ENCODE peak calls at places on chromosome 19, in eight cellular contexts. O is SJSA1; G is cardiac muscle cell; E is fibroblast of mammary gland; S is fibroblast of pulmonary artery; B is mammary epithelial cell; M is CD4-positive, CD25-positive, alpha-beta regulatory T cell; Q is GM23338. W is an unnamed sample.

GRCh38 chr19:39316627-39317321 is 3.9 kb downstream of the LRFN1 start:
- DNase-seq in O (no peak), G (no peak), E (no peak), S (no peak), B (no peak), M (no peak), Q (no peak), W (no peak)

GRCh38 chr19:36259211-36259610 is 44.3 kb downstream of the ZNF146 start:
- DNase-seq in O (no peak), G (no peak), E (no peak), S (no peak), B (no peak), M (no peak), Q (no peak), W (no peak)

GRCh38 chr19:47512183-47512947 is 2.5 kb downstream of the NAPA start:
- DNase-seq in O (peak; percentile 41), G (no peak), E (peak; percentile 73), S (peak; percentile 53), B (no peak), M (no peak), Q (no peak), W (no peak)

GRCh38 chr19:12665281-12665573 is 1.3 kb downstream of the MAN2B1 start:
- DNase-seq in O (no peak), G (no peak), E (no peak), S (no peak), B (no peak), M (peak; percentile 19), Q (no peak), W (peak; percentile 92)

GRCh38 chr19:39986643-39987042 is 10.2 kb upstream of the ZNF546 start:
- DNase-seq in O (no peak), G (no peak), E (no peak), S (no peak), B (no peak), M (no peak), Q (no peak), W (no peak)

GRCh38 chr19:39413269-39413902 is 917 bp downstream of the PLEKHG2 start:
- DNase-seq in O (peak; percentile 79), G (peak; percentile 83), E (peak; percentile 65), S (peak; percentile 72), B (no peak), M (peak; percentile 48), Q (peak; percentile 74), W (peak; percentile 52)

GRCh38 chr19:32269831-32270230 is 75.6 kb upstream of the ZNF507 start:
- DNase-seq in O (no peak), G (no peak), E (no peak), S (no peak), B (no peak), M (no peak), Q (no peak), W (no peak)

GRCh38 chr19:29963576-29963975 is 21.5 kb downstream of the URI1 start:
- DNase-seq in O (no peak), G (no peak), E (no peak), S (no peak), B (no peak), M (no peak), Q (no peak), W (no peak)

GRCh38 chr19:52336976-52337375 is 933 bp downstream of the ZNF610 start:
- DNase-seq in O (no peak), G (no peak), E (peak; percentile 9), S (peak; percentile 13), B (no peak), M (no peak), Q (peak; percentile 30), W (no peak)

DNA sequence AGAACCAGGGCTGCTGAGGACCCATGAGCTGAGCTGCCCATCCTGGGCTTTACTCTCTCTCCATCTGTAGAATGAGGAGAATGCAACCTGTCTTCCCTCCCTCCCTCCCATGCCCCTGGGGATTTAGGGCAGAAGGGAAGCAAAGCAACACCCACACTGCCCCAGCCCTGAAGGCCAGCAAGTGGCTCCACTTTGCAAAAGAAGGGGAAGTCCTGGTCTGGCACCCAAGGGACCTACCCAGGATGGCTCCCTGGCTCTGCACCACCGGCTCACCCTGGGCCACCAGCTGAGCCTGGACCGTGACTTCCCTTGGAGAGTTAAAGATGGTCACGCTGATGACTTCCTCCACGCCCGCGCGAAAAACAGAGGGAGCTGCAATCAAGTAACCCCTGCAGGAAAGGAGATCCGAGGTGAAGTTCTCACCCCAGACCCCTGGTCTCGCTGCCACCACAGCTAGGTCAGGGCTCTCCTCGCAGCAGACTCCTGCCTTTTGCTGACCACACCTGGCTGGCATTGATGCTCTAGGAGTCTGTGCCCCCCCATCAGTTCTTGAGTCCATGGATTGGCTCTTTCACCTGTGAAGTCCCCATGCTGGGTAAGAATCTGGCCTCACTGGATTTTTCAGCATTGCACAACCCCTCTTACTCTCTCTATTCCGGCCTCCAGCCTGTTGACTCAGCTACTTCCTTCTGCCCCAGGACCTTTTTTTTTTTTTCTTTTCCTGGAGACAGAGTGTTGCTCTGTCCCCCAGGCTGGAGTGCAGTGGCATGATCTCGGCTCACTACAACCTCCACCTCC is 4.6 kb downstream of the CPAMD8 start:
- DNase-seq in O (no peak), G (no peak), E (peak; percentile 58), S (peak; percentile 79), B (peak; percentile 92), M (no peak), Q (no peak), W (no peak)
- H3K4me3 ChIP-seq in O (no peak overlapping the region), G (no peak overlapping the region), E (no peak overlapping the region), S (no peak overlapping the region), B (no peak overlapping the region), M (no peak overlapping the region), Q (no peak overlapping the region), W (no peak overlapping the region)

GRCh38 chr19:9952276-9952675 is 16.0 kb upstream of the OLFM2 start:
- DNase-seq in O (no peak), G (no peak), E (no peak), S (no peak), B (no peak), M (no peak), Q (peak; percentile 67), W (no peak)
- H3K4me3 ChIP-seq in O (no peak overlapping the region), G (no peak overlapping the region), E (no peak overlapping the region), S (no peak overlapping the region), B (no peak overlapping the region), M (no peak overlapping the region), Q (no peak overlapping the region), W (no peak overlapping the region)

GRCh38 chr19:7888826-7889217 is 512 bp downstream of the LRRC8E start:
- DNase-seq in O (no peak), G (no peak), E (no peak), S (no peak), B (no peak), M (no peak), Q (no peak), W (no peak)
- H3K4me3 ChIP-seq in O (peak overlapping the region; percentile 43), G (peak overlapping the region; percentile 26), E (peak overlapping the region; percentile 71), S (peak overlapping the region; percentile 70), B (peak overlapping the region; percentile 49), M (no peak overlapping the region), Q (peak overlapping the region; percentile 78), W (no peak overlapping the region)

DNA sequence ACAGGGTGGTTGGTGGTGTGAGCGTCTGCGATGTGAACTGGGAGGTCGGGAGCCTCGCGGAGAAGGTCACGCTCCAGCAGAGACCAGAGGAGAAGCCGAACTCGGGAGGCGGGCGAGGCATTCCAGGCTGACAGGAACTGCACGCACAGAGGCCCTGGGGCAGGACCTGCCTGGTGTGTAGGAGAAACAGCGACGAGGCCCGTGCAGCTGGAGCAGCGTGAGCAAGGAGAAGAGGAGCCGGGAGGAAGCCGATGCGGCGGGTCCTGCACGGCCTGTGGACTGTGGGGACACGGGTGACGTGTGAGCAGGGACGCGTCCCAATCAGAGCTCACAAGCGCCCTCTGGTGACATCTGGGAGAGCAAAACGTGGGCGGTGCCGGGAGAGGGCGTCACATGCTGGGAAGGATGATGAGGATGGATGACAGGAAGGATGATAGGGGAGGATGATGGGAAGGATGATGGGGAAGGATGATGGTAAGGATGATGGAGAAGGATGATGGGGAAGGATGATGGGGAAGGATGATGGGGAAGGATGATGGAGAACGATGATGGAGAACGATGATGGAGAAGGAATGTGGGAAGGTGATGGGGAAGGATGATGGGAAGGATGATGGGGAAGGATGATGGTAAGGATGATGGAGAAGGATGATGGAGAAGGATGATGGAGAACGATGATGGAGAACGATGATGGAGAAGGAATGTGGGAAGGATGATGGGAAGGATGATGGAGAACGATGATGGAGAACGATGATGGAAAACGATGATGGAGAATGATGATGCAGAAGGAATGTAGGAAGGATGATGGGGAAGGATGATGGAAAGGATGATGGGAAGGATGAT is 16.1 kb upstream of the MADCAM1 start:
- DNase-seq in O (peak; percentile 71), G (peak; percentile 84), E (peak; percentile 55), S (peak; percentile 55), B (peak; percentile 28), M (peak; percentile 15), Q (peak; percentile 87), W (no peak)
- H3K4me3 ChIP-seq in O (no peak overlapping the region), G (no peak overlapping the region), E (no peak overlapping the region), S (no peak overlapping the region), B (no peak overlapping the region), M (no peak overlapping the region), Q (no peak overlapping the region), W (no peak overlapping the region)

DNA sequence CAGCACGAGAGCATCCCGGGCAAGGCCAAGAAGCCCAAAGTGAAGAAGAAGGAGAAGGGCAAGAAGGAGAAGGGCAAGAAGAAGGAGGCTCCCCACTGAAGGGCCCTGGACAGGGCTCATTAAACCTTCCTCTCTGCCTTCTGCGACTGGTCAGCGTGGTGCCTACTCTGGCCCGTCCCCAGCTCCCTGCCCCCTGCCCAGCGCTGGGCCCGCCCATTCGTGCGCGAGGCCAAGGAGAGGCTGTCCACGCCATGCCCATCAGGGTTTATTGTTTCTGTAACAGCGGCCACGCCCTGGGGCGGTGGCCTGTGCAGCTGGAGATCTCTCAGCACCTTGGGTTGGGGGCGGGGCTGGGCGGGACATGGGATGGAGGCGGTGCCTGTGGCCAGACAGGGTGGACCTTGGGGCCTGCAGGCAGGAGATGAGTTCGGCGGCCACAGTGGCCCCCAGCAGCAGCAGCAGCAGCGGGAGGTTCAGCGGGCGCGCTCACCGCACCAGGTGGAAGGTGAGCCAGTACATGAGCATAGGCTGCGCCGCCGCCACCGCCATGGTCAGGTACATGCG is 897 bp downstream of the C19orf33 start:
- DNase-seq in O (no peak), G (peak; percentile 92), E (no peak), S (no peak), B (peak; percentile 70), M (no peak), Q (peak; percentile 98), W (no peak)
- H3K4me3 ChIP-seq in O (no peak overlapping the region), G (no peak overlapping the region), E (no peak overlapping the region), S (no peak overlapping the region), B (peak overlapping the region; percentile 79), M (no peak overlapping the region), Q (peak overlapping the region; percentile 87), W (no peak overlapping the region)

GRCh38 chr19:2694196-2694595 is 8.3 kb downstream of the GNG7 start:
- DNase-seq in O (no peak), G (no peak), E (no peak), S (no peak), B (no peak), M (no peak), Q (no peak), W (no peak)
- H3K4me3 ChIP-seq in O (no peak overlapping the region), G (no peak overlapping the region), E (no peak overlapping the region), S (no peak overlapping the region), B (no peak overlapping the region), M (no peak overlapping the region), Q (no peak overlapping the region), W (no peak overlapping the region)

GRCh38 chr19:5880196-5880595 is 9.9 kb upstream of the FUT5 start:
- DNase-seq in O (peak; percentile 35), G (no peak), E (no peak), S (no peak), B (no peak), M (no peak), Q (no peak), W (no peak)
- H3K4me3 ChIP-seq in O (no peak overlapping the region), G (no peak overlapping the region), E (no peak overlapping the region), S (no peak overlapping the region), B (no peak overlapping the region), M (no peak overlapping the region), Q (no peak overlapping the region), W (no peak overlapping the region)

W was measured in OCI-LY7.